ENCODE peak calls at places on chromosomes 12 and 14, in five cellular contexts. V, E, F, O and I are unnamed samples.

GRCh38 chr12:126114420-126114819 is 1049.2 kb downstream of the AACS start:
- DNase-seq in O (no peak), E (no peak), F (no peak), V (no peak), I (no peak)

GRCh38 chr12:26271889-26272492 is 76.6 kb downstream of the SSPN start:
- DNase-seq in F (no peak), O (peak), E (peak), V (no peak), I (no peak)

GRCh38 chr12:14664434-14665023 is 31.9 kb downstream of the GUCY2C start:
- DNase-seq in E (no peak), O (peak), F (no peak), V (peak), I (no peak)

GRCh38 chr12:89451876-89452275 is 72.7 kb downstream of the GALNT4 start:
- DNase-seq in V (no peak), E (peak), O (peak), F (no peak), I (no peak)

GRCh38 chr14:35229084-35229483 is 63.1 kb upstream of the PSMA6 start:
- DNase-seq in V (no peak), E (no peak), F (no peak), O (no peak), I (no peak)

GRCh38 chr12:113852695-113853490 is 113.2 kb downstream of the RBM19 start:
- DNase-seq in O (no peak), F (no peak), V (no peak), E (no peak), I (no peak)

GRCh38 chr12:14473707-14474287 is 93.9 kb downstream of the PLBD1 start:
- DNase-seq in O (peak), V (no peak), E (no peak), F (no peak), I (no peak)

GRCh38 chr12:130555628-130556485 is 160.2 kb downstream of the RIMBP2 start:
- DNase-seq in O (no peak), F (no peak), E (no peak), V (no peak), I (no peak)

GRCh38 chr12:28708918-28709371 is 440.1 kb upstream of the FAR2 start:
- DNase-seq in V (no peak), O (peak), F (no peak), E (no peak), I (no peak)

GRCh38 chr12:10191865-10192264 is 13.0 kb downstream of the TMEM52B start:
- DNase-seq in E (no peak), O (peak), F (no peak), V (no peak), I (no peak)

GRCh38 chr12:77615331-77615730 is 215.4 kb upstream of the NAV3 start:
- DNase-seq in O (peak), F (no peak), E (no peak), V (no peak), I (no peak)

GRCh38 chr12:57897296-57897974 is 43.9 kb upstream of the ATP23 start:
- DNase-seq in O (no peak), F (no peak), V (no peak), E (no peak), I (no peak)

GRCh38 chr12:45039757-45040156 is 11.1 kb downstream of the DBX2 start:
- DNase-seq in V (no peak), E (no peak), O (no peak), F (no peak), I (no peak)

GRCh38 chr12:74999474-74999873 is 210.2 kb downstream of the KCNC2 start:
- DNase-seq in O (no peak), F (no peak), V (no peak), E (no peak), I (no peak)

GRCh38 chr14:60356921-60357550 is 108.0 kb downstream of the PPM1A start:
- DNase-seq in O (no peak), E (no peak), V (no peak), F (no peak), I (no peak)

GRCh38 chr12:123089631-123090353 is 61.1 kb downstream of the PITPNM2 start:
- DNase-seq in O (peak), V (no peak), E (no peak), F (no peak), I (no peak)

GRCh38 chr12:124507188-124508109 is 60.0 kb downstream of the NCOR2 start:
- DNase-seq in E (no peak), O (peak), V (no peak), F (no peak), I (no peak)

GRCh38 chr14:69685217-69685616 is 73.8 kb downstream of the SUSD6 start:
- DNase-seq in V (peak), F (no peak), E (no peak), O (peak), I (peak)

GRCh38 chr14:105240811-105241576 is 7.3 kb upstream of the BTBD6 start:
- DNase-seq in E (no peak), F (no peak), O (no peak), V (no peak), I (no peak)

GRCh38 chr12:85866929-85867776 is 6.9 kb upstream of the NTS start:
- DNase-seq in F (no peak), E (no peak), V (no peak), O (peak), I (no peak)

GRCh38 chr12:50637870-50638481 is 125.9 kb upstream of the ATF1 start:
- DNase-seq in E (no peak), F (no peak), O (peak), V (no peak), I (no peak)

GRCh38 chr14:67187826-67188225 is 1.4 kb upstream of the GARIN2 start:
- DNase-seq in F (no peak), V (no peak), E (no peak), O (peak), I (no peak)

GRCh38 chr14:104436047-104436531 is 143.5 kb upstream of the C14orf180 start:
- DNase-seq in O (peak), V (no peak), E (peak), F (no peak), I (no peak)